ENCODE peak calls at places on chromosomes 3 and 15, in six cellular contexts. One of them, this sample, is unnamed.

GRCh38 chr3:123432832-123433523 is 15.9 kb downstream of the ADCY5 start:
- DNase-seq in GM23338: no peak
- DNase-seq in body of pancreas: no peak
- DNase-seq in psoas muscle: no peak
- DNase-seq in A549: no peak
- DNase-seq in heart right ventricle: peak; percentile 44
- DNase-seq in this sample: no peak

GRCh38 chr3:87390821-87391220 is 114.4 kb upstream of the POU1F1 start:
- DNase-seq in GM23338: no peak
- DNase-seq in body of pancreas: no peak
- DNase-seq in psoas muscle: no peak
- DNase-seq in A549: no peak
- DNase-seq in heart right ventricle: no peak
- DNase-seq in this sample: no peak

GRCh38 chr3:95218484-95218883 is 1155.6 kb downstream of the NSUN3 start:
- DNase-seq in GM23338: no peak
- DNase-seq in body of pancreas: no peak
- DNase-seq in psoas muscle: no peak
- DNase-seq in A549: no peak
- DNase-seq in heart right ventricle: no peak
- DNase-seq in this sample: no peak

GRCh38 chr3:45273681-45274515 is 47.8 kb upstream of the TMEM158 start:
- DNase-seq in GM23338: no peak
- DNase-seq in body of pancreas: no peak
- DNase-seq in psoas muscle: no peak
- DNase-seq in A549: peak; percentile 48
- DNase-seq in heart right ventricle: no peak
- DNase-seq in this sample: no peak

GRCh38 chr15:43492266-43492665 is 690 bp downstream of the TP53BP1 start:
- DNase-seq in GM23338: peak; percentile 66
- DNase-seq in body of pancreas: no peak
- DNase-seq in psoas muscle: no peak
- DNase-seq in A549: no peak
- DNase-seq in heart right ventricle: no peak
- DNase-seq in this sample: no peak

GRCh38 chr3:122940628-122941086 is 86.9 kb downstream of the SEMA5B start:
- DNase-seq in GM23338: no peak
- DNase-seq in body of pancreas: no peak
- DNase-seq in psoas muscle: peak; percentile 33
- DNase-seq in A549: no peak
- DNase-seq in heart right ventricle: no peak
- DNase-seq in this sample: no peak

GRCh38 chr15:79829950-79830349 is 66.9 kb downstream of the MTHFS start:
- DNase-seq in GM23338: no peak
- DNase-seq in body of pancreas: no peak
- DNase-seq in psoas muscle: no peak
- DNase-seq in A549: no peak
- DNase-seq in heart right ventricle: no peak
- DNase-seq in this sample: no peak

GRCh38 chr3:425094-425493 is 228.5 kb downstream of the CHL1 start:
- DNase-seq in GM23338: no peak
- DNase-seq in body of pancreas: no peak
- DNase-seq in psoas muscle: no peak
- DNase-seq in A549: no peak
- DNase-seq in heart right ventricle: no peak
- DNase-seq in this sample: no peak

GRCh38 chr15:33091983-33092688 is 102.4 kb downstream of the FMN1 start:
- DNase-seq in GM23338: no peak
- DNase-seq in body of pancreas: no peak
- DNase-seq in psoas muscle: no peak
- DNase-seq in A549: no peak
- DNase-seq in heart right ventricle: no peak
- DNase-seq in this sample: no peak

GRCh38 chr15:69725957-69726356 is 273.3 kb downstream of the RPLP1 start:
- DNase-seq in GM23338: no peak
- DNase-seq in body of pancreas: no peak
- DNase-seq in psoas muscle: no peak
- DNase-seq in A549: no peak
- DNase-seq in heart right ventricle: peak; percentile 13
- DNase-seq in this sample: no peak

GRCh38 chr15:44738340-44738984 is 2.1 kb downstream of the TRIM69 start:
- DNase-seq in GM23338: peak; percentile 68
- DNase-seq in body of pancreas: no peak
- DNase-seq in psoas muscle: no peak
- DNase-seq in A549: peak; percentile 43
- DNase-seq in heart right ventricle: no peak
- DNase-seq in this sample: no peak

GRCh38 chr3:151544164-151544548 is 83.3 kb upstream of the IGSF10 start:
- DNase-seq in GM23338: peak; percentile 46
- DNase-seq in body of pancreas: no peak
- DNase-seq in psoas muscle: no peak
- DNase-seq in A549: no peak
- DNase-seq in heart right ventricle: no peak
- DNase-seq in this sample: no peak

GRCh38 chr3:112013058-112013783 is 14.5 kb downstream of the TAGLN3 start:
- DNase-seq in GM23338: peak; percentile 86
- DNase-seq in body of pancreas: peak; percentile 64
- DNase-seq in psoas muscle: peak; percentile 51
- DNase-seq in A549: peak; percentile 79
- DNase-seq in heart right ventricle: peak; percentile 69
- DNase-seq in this sample: peak; percentile 79

GRCh38 chr3:150078983-150079739 is 108.5 kb upstream of the PFN2 start:
- DNase-seq in GM23338: no peak
- DNase-seq in body of pancreas: no peak
- DNase-seq in psoas muscle: no peak
- DNase-seq in A549: peak; percentile 27
- DNase-seq in heart right ventricle: no peak
- DNase-seq in this sample: no peak

GRCh38 chr15:65930134-65930533 is 60.8 kb downstream of the RAB11A start:
- DNase-seq in GM23338: no peak
- DNase-seq in body of pancreas: no peak
- DNase-seq in psoas muscle: no peak
- DNase-seq in A549: no peak
- DNase-seq in heart right ventricle: no peak
- DNase-seq in this sample: no peak

GRCh38 chr3:23834082-23834870 is 28.5 kb downstream of the UBE2E1 start:
- DNase-seq in GM23338: peak; percentile 33
- DNase-seq in body of pancreas: no peak
- DNase-seq in psoas muscle: no peak
- DNase-seq in A549: no peak
- DNase-seq in heart right ventricle: no peak
- DNase-seq in this sample: no peak

GRCh38 chr3:41688595-41689380 is 273.1 kb downstream of the ULK4 start:
- DNase-seq in GM23338: no peak
- DNase-seq in body of pancreas: no peak
- DNase-seq in psoas muscle: no peak
- DNase-seq in A549: peak; percentile 45
- DNase-seq in heart right ventricle: no peak
- DNase-seq in this sample: no peak

GRCh38 chr3:72011495-72011894 is 226.5 kb upstream of the PROK2 start:
- DNase-seq in GM23338: no peak
- DNase-seq in body of pancreas: no peak
- DNase-seq in psoas muscle: no peak
- DNase-seq in A549: no peak
- DNase-seq in heart right ventricle: no peak
- DNase-seq in this sample: no peak

GRCh38 chr3:81713018-81713417 is 48.4 kb downstream of the GBE1 start:
- DNase-seq in GM23338: no peak
- DNase-seq in body of pancreas: no peak
- DNase-seq in psoas muscle: no peak
- DNase-seq in A549: no peak
- DNase-seq in heart right ventricle: no peak
- DNase-seq in this sample: no peak

GRCh38 chr3:126377211-126377610 is 17.5 kb upstream of the CFAP100 start:
- DNase-seq in GM23338: no peak
- DNase-seq in body of pancreas: no peak
- DNase-seq in psoas muscle: no peak
- DNase-seq in A549: no peak
- DNase-seq in heart right ventricle: no peak
- DNase-seq in this sample: peak; percentile 39

GRCh38 chr3:45411081-45411480 is 22.7 kb downstream of the LARS2 start:
- DNase-seq in GM23338: no peak
- DNase-seq in body of pancreas: no peak
- DNase-seq in psoas muscle: no peak
- DNase-seq in A549: peak; percentile 7
- DNase-seq in heart right ventricle: no peak
- DNase-seq in this sample: no peak

GRCh38 chr3:167882057-167882667 is 146.6 kb downstream of the SERPINI1 start:
- DNase-seq in GM23338: peak; percentile 71
- DNase-seq in body of pancreas: no peak
- DNase-seq in psoas muscle: no peak
- DNase-seq in A549: peak; percentile 57
- DNase-seq in heart right ventricle: no peak
- DNase-seq in this sample: no peak

GRCh38 chr3:45596290-45596791 is 1.8 kb downstream of the LIMD1 start:
- DNase-seq in GM23338: no peak
- DNase-seq in body of pancreas: no peak
- DNase-seq in psoas muscle: no peak
- DNase-seq in A549: no peak
- DNase-seq in heart right ventricle: no peak
- DNase-seq in this sample: no peak

GRCh38 chr3:128629936-128630335 is 20.7 kb downstream of the RPN1 start:
- DNase-seq in GM23338: no peak
- DNase-seq in body of pancreas: no peak
- DNase-seq in psoas muscle: no peak
- DNase-seq in A549: no peak
- DNase-seq in heart right ventricle: no peak
- DNase-seq in this sample: no peak

GRCh38 chr3:4855676-4856075 is 123.6 kb upstream of the BHLHE40 start:
- DNase-seq in GM23338: no peak
- DNase-seq in body of pancreas: no peak
- DNase-seq in psoas muscle: no peak
- DNase-seq in A549: no peak
- DNase-seq in heart right ventricle: no peak
- DNase-seq in this sample: no peak

DNA sequence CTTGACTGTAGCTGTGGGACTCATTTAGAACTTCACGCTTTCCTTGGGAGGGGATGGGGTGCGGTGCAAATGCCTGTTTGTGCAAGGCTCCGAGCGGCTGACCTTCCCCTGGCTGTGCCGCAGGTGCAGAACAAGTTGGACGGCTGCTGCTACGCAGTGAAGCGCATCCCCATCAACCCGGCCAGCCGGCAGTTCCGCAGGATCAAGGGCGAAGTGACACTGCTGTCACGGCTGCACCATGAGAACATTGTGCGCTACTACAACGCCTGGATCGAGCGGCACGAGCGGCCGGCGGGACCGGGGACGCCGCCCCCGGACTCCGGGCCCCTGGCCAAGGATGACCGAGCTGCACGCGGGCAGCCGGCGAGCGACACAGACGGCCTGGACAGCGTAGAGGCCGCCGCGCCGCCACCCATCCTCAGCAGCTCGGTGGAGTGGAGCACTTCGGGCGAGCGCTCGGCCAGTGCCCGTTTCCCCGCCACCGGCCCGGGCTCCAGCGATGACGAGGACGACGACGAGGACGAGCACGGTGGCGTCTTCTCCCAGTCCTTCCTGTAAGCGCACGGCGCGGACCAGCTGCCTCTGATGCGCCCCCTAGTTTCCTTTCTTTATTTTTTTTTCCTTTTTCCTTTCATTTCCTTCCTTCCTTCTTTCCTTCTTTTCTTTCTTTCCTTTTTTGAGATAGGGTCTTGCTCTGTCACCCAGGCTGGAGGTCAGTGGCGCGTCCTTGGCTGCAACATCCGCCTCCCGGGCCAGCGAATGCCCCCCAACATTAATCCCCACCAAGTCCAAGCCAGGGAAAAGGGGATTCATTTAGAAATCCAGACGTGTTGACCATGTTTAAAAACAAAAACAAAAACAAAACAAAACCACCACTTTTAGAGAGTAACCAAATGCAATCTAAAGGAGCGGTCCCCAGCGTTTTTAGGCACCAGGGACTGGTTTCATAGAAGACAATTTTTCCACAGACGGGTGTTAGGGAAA is 42.7 kb downstream of the EIF2AK4 start:
- DNase-seq in GM23338: peak; percentile 90
- DNase-seq in body of pancreas: peak; percentile 39
- DNase-seq in psoas muscle: peak; percentile 67
- DNase-seq in A549: no peak
- DNase-seq in heart right ventricle: peak; percentile 67
- DNase-seq in this sample: peak; percentile 72
- H3K4me3 ChIP-seq in GM23338: peak overlapping the region; percentile 53
- H3K4me3 ChIP-seq in body of pancreas: no peak overlapping the region
- H3K4me3 ChIP-seq in psoas muscle: peak overlapping the region; percentile 65
- H3K4me3 ChIP-seq in A549: no peak overlapping the region
- H3K4me3 ChIP-seq in heart right ventricle: peak overlapping the region; percentile 40
- H3K4me3 ChIP-seq in this sample: peak overlapping the region; percentile 69

GRCh38 chr3:107578523-107578922 is 55.8 kb downstream of the BBX start:
- DNase-seq in GM23338: peak; percentile 57
- DNase-seq in body of pancreas: no peak
- DNase-seq in psoas muscle: no peak
- DNase-seq in A549: no peak
- DNase-seq in heart right ventricle: no peak
- DNase-seq in this sample: no peak
- TF ChIP-seq CTCF in GM23338: no peak
- TF ChIP-seq CTCF in body of pancreas: no peak
- TF ChIP-seq CTCF in psoas muscle: no peak
- TF ChIP-seq CTCF in A549: no peak
- TF ChIP-seq CTCF in heart right ventricle: no peak
- TF ChIP-seq CTCF in this sample: no peak

DNA sequence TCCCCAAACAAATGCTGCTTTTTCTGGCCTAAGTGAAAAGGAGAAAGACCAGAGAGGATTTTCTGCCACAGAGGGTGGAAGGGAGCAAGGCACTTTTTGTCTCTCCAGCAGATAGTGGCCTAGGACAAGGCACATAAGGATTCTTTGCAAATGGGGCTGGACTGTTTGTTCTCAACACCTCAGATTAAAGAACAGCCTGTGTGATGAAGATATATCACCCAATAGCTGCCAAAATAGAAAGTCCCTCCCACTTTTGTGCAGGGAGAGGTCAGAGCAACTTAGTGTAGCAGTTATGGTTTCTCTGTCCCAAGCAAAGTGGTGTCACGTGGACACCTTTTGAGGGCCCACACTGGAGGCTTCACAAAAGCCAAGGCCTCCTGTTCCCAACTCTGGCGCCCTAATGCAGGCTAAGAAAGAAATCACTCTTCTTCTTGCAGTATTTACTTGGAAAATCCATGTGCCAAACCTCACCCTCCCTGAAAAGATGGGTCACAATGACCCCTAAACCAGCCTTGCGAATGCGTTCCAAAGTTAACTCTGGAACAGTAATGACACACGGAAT is 84.9 kb downstream of the LRIG1 start:
- DNase-seq in GM23338: no peak
- DNase-seq in body of pancreas: no peak
- DNase-seq in psoas muscle: no peak
- DNase-seq in A549: no peak
- DNase-seq in heart right ventricle: no peak
- DNase-seq in this sample: no peak
- H3K4me1 ChIP-seq in GM23338: peaks cover 15% of the 10 kb centered on the region
- H3K4me1 ChIP-seq in body of pancreas: peaks cover 46% of the 10 kb centered on the region
- H3K4me1 ChIP-seq in psoas muscle: peaks cover 65% of the 10 kb centered on the region
- H3K4me1 ChIP-seq in A549: peaks cover 4% of the 10 kb centered on the region
- H3K4me1 ChIP-seq in heart right ventricle: peaks cover 31% of the 10 kb centered on the region
- H3K4me1 ChIP-seq in this sample: peaks cover 34% of the 10 kb centered on the region

DNA sequence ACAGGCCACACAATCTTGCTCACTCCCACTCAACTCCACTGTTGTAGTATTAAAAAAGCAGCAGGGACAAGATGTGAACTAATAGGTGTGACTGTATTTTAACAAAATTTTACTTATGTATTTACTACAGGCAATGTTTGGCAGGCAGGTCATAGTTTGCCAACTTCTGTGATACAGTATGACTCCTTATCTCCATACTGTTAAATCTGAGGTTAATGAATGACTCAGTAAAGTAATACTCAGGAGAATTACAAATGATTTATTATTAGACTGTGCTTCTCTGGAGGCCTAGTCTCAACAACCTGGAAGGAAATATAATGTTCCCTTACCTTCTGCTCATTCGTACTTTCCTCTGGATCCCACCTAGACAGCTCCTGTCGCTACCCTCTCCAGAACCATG is 258.6 kb upstream of the KCNMB2 start:
- DNase-seq in GM23338: no peak
- DNase-seq in body of pancreas: no peak
- DNase-seq in psoas muscle: no peak
- DNase-seq in A549: no peak
- DNase-seq in heart right ventricle: no peak
- DNase-seq in this sample: no peak
- H3K4me3 ChIP-seq in GM23338: no peak overlapping the region
- H3K4me3 ChIP-seq in body of pancreas: no peak overlapping the region
- H3K4me3 ChIP-seq in psoas muscle: no peak overlapping the region
- H3K4me3 ChIP-seq in A549: no peak overlapping the region
- H3K4me3 ChIP-seq in heart right ventricle: no peak overlapping the region
- H3K4me3 ChIP-seq in this sample: no peak overlapping the region